ENCODE peak calls at places on chromosomes 3 and 15, in five cellular contexts. O is AG09319, N is PC-3, W is GM10248, H is Calu3. I is an unnamed sample.

GRCh38 chr3:64267774-64268604 is 42.7 kb upstream of the PRICKLE2 start:
- DNase-seq in O (no peak), N (no peak), W (no peak), H (peak; percentile 6), I (no peak)

GRCh38 chr3:70753572-70753971 is 441.1 kb upstream of the MDFIC2 start:
- DNase-seq in O (no peak), N (peak; percentile 21), W (no peak), H (no peak), I (no peak)

GRCh38 chr15:43987924-43988323 is 161.1 kb downstream of the WDR76 start:
- DNase-seq in O (no peak), N (no peak), W (no peak), H (no peak), I (no peak)

GRCh38 chr15:52100807-52101206 is 11.8 kb downstream of the BCL2L10 start:
- DNase-seq in O (peak; percentile 84), N (peak; percentile 81), W (no peak), H (peak; percentile 72), I (no peak)

GRCh38 chr3:180523040-180523439 is 78.9 kb upstream of the TTC14 start:
- DNase-seq in O (no peak), N (no peak), W (no peak), H (no peak), I (no peak)

GRCh38 chr3:79329154-79329553 is 438.6 kb downstream of the ROBO1 start:
- DNase-seq in O (no peak), N (peak; percentile 64), W (no peak), H (no peak), I (no peak)

GRCh38 chr3:53193466-53194217 is 32.6 kb downstream of the PRKCD start:
- DNase-seq in O (no peak), N (no peak), W (no peak), H (no peak), I (no peak)

GRCh38 chr15:52698514-52698913 is 19.3 kb upstream of the ATOSA start:
- DNase-seq in O (no peak), N (peak; percentile 12), W (no peak), H (no peak), I (no peak)

GRCh38 chr3:178083906-178084823 is 452.1 kb upstream of the KCNMB2 start:
- DNase-seq in O (no peak), N (peak; percentile 54), W (no peak), H (peak; percentile 20), I (no peak)

GRCh38 chr15:71730277-71731144 is 79.8 kb upstream of the NR2E3 start:
- DNase-seq in O (no peak), N (peak; percentile 76), W (peak; percentile 67), H (peak; percentile 57), I (no peak)

GRCh38 chr15:69931159-69931558 is 166.6 kb downstream of the TLE3 start:
- DNase-seq in O (no peak), N (no peak), W (no peak), H (no peak), I (no peak)

GRCh38 chr15:74179101-74179841 is 5.8 kb downstream of the ISLR start:
- DNase-seq in O (peak; percentile 93), N (peak; percentile 91), W (no peak), H (peak; percentile 74), I (no peak)

GRCh38 chr3:187012609-187013051 is 82.3 kb downstream of the ST6GAL1 start:
- DNase-seq in O (no peak), N (no peak), W (no peak), H (no peak), I (peak; percentile 54)

GRCh38 chr15:76968310-76968709 is 26.6 kb upstream of the PSTPIP1 start:
- DNase-seq in O (no peak), N (no peak), W (no peak), H (no peak), I (no peak)

GRCh38 chr3:63824309-63824708 is 5.2 kb downstream of the C3orf49 start:
- DNase-seq in O (no peak), N (peak; percentile 66), W (no peak), H (no peak), I (no peak)

GRCh38 chr15:38611228-38611627 is 46.6 kb upstream of the RASGRP1 start:
- DNase-seq in O (no peak), N (no peak), W (no peak), H (no peak), I (no peak)